ENCODE peak calls at places on chromosome 1, in ten cellular contexts. C is Kasumi-1; H is effector CD4-positive, alpha-beta T cell; Q is GM23248; Y is mesendoderm; N is naive thymus-derived CD4-positive, alpha-beta T cell; V is NAMALWA; A is T-helper 17 cell; P is H54; U is GM12892. O is an unnamed sample.

GRCh38 chr1:107976431-107977215 is 11.6 kb upstream of the VAV3 start:
- DNase-seq in C (no peak), H (no peak), Q (no peak), Y (no peak), N (no peak), V (no peak), A (no peak), P (no peak), U (no peak), O (no peak)

GRCh38 chr1:94753171-94753972 is 66.8 kb upstream of the SLC44A3 start:
- DNase-seq in C (no peak), H (no peak), Q (peak), Y (no peak), N (no peak), V (no peak), A (no peak), P (no peak), U (no peak), O (peak)

GRCh38 chr1:228095938-228096337 is 7.2 kb downstream of the C1orf35 start:
- DNase-seq in C (no peak), H (peak), Q (peak), Y (no peak), N (no peak), V (no peak), A (no peak), P (no peak), U (peak), O (no peak)

GRCh38 chr1:11701551-11701961 is 10.0 kb downstream of the DRAXIN start:
- DNase-seq in C (no peak), H (no peak), Q (peak), Y (no peak), N (no peak), V (no peak), A (no peak), P (no peak), U (no peak), O (no peak)

GRCh38 chr1:214476229-214476957 is 75.0 kb downstream of the PTPN14 start:
- DNase-seq in C (no peak), H (no peak), Q (peak), Y (peak), N (no peak), V (no peak), A (no peak), P (no peak), U (no peak), O (peak)

GRCh38 chr1:239386453-239387303 is at the start of gene CHRM3:
- DNase-seq in C (peak), H (no peak), Q (peak), Y (peak), N (peak), V (no peak), A (no peak), P (peak), U (no peak), O (no peak)

GRCh38 chr1:87242445-87243185 is 86.1 kb upstream of the LMO4 start:
- DNase-seq in C (no peak), H (no peak), Q (no peak), Y (no peak), N (no peak), V (no peak), A (no peak), P (no peak), U (no peak), O (no peak)

GRCh38 chr1:42177551-42177981 is 13.0 kb upstream of the GUCA2A start:
- DNase-seq in C (no peak), H (no peak), Q (peak), Y (no peak), N (no peak), V (no peak), A (no peak), P (no peak), U (no peak), O (peak)

GRCh38 chr1:231161711-231162299 is at the start of gene TRIM67:
- DNase-seq in C (no peak), H (no peak), Q (no peak), Y (peak), N (no peak), V (no peak), A (no peak), P (no peak), U (no peak), O (no peak)

GRCh38 chr1:236576004-236576403 is 28.3 kb downstream of the HEATR1 start:
- DNase-seq in C (no peak), H (no peak), Q (peak), Y (no peak), N (no peak), V (no peak), A (no peak), P (no peak), U (no peak), O (no peak)

GRCh38 chr1:116919802-116920201 is 10.1 kb downstream of the PTGFRN start:
- DNase-seq in C (no peak), H (no peak), Q (no peak), Y (peak), N (no peak), V (no peak), A (no peak), P (no peak), U (no peak), O (no peak)

GRCh38 chr1:32612189-32612881 is 38.0 kb downstream of the ZBTB8OS start:
- DNase-seq in C (peak), H (peak), Q (peak), Y (peak), N (peak), V (no peak), A (peak), P (peak), U (peak), O (peak)

GRCh38 chr1:6111571-6111970 is 65.9 kb downstream of the KCNAB2 start:
- DNase-seq in C (no peak), H (no peak), Q (peak), Y (no peak), N (no peak), V (no peak), A (no peak), P (no peak), U (no peak), O (no peak)

O was measured in dermis microvascular lymphatic vessel endothelial cell.